ENCODE peak calls at places on chromosomes 11 and 22, in five cellular contexts. Y is stomach, F is A549, W is tibial nerve, N is esophagus muscularis mucosa. X is an unnamed sample.

GRCh38 chr22:24069721-24070120 is 58.6 kb downstream of the CABIN1 start:
- DNase-seq in Y (no peak), F (no peak), W (no peak), N (no peak), X (no peak)

GRCh38 chr11:6926208-6927029 is at the start of gene ZNF215:
- DNase-seq in Y (peak), F (peak), W (peak), N (no peak), X (peak)

GRCh38 chr11:75945925-75946324 is 130.9 kb downstream of the UVRAG start:
- DNase-seq in Y (no peak), F (no peak), W (no peak), N (no peak), X (no peak)

GRCh38 chr11:35343033-35343598 is 76.2 kb downstream of the SLC1A2 start:
- DNase-seq in Y (no peak), F (no peak), W (no peak), N (no peak), X (no peak)

GRCh38 chr11:118609380-118610219 is 2.2 kb downstream of the PHLDB1 start:
- DNase-seq in Y (peak), F (no peak), W (no peak), N (no peak), X (no peak)

GRCh38 chr22:22663861-22664800 is 19.7 kb downstream of the GGTLC2 start:
- DNase-seq in Y (no peak), F (no peak), W (no peak), N (no peak), X (no peak)

GRCh38 chr11:68206211-68206610 is 6.9 kb downstream of the KMT5B start:
- DNase-seq in Y (no peak), F (peak), W (no peak), N (no peak), X (peak)

GRCh38 chr11:64461081-64461480 is 102.1 kb downstream of the RPS6KA4 start:
- DNase-seq in Y (no peak), F (no peak), W (no peak), N (no peak), X (no peak)

GRCh38 chr22:50628543-50629134 is 687 bp upstream of the ARSA start:
- DNase-seq in Y (peak), F (no peak), W (no peak), N (no peak), X (no peak)

GRCh38 chr22:50626314-50626855 is 1.6 kb downstream of the ARSA start:
- DNase-seq in Y (peak), F (no peak), W (no peak), N (no peak), X (no peak)

GRCh38 chr22:50627452-50627913 is 469 bp downstream of the ARSA start:
- DNase-seq in Y (peak), F (peak), W (no peak), N (no peak), X (no peak)

GRCh38 chr22:50626856-50627451 is 998 bp downstream of the ARSA start:
- DNase-seq in Y (peak), F (no peak), W (no peak), N (no peak), X (no peak)

DNA sequence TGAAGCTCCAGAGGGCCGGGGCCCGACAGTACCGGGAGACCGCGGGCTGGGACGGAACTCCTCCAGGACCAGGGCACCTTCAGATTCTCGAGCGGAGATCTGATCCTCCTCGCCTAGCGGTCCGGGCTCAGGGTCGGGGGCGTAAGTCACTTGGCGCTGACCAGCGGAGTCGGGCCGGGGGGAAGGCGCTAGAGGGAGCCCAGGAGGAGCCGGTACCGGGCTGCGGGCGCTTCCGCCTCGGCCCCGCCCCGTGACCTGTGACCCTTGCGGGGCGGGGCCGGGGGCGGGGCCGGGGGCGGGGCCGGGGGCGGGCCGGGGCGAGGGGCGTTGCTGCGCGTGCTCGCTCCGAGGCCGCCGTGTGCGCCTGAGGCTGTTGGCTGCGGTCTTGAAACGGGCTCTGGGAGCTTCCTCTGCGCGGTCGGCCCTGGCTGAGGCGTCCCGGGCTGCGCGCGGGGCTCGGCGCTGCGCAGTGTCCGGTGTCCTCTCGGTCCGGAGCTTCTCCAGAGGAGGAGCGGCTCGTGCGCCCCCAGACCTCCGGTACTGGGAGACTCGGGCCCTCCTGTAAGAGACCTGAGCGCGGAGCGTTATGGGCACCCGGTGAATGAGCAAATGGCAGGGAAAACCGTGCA is at the start of gene ARSA:
- DNase-seq in Y (peak), F (peak), W (peak), N (no peak), X (no peak)
- TF ChIP-seq POLR2A in Y (no peak), F (peak), W (no peak), N (no peak), X (peak)

GRCh38 chr22:50562523-50563409 is at the start of gene SYCE3:
- DNase-seq in Y (peak), F (peak), W (peak), N (peak), X (peak)
- TF ChIP-seq POLR2A in Y (no peak), F (peak), W (peak), N (no peak), X (peak)

DNA sequence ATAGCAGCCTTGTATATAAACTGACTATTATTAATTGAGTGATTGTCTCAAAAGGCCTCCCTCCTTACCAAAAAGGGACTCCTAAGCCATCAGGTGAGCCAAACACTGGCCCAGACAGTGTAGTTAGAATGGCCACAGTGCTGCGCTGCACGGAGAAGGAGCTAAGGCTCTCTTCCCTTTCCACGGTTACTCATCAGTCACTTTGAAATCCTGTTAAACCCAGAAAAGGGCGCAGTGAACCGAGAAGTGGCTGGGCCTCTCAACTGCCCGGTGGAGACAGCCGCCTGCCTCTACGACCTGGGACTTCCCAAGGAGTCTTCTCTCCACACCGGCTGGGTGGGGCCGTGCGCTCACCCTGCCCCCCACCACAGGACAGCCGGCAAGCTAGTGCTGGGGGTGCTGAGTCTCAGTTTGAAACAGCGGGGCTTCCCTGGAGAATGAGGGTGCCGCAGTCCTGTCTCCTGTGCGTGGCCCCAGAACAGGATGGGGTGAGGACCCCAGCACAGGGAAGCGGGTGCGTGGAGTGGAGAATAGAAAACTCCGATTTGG is 1.3 kb downstream of the MYH9 start:
- DNase-seq in Y (no peak), F (peak), W (no peak), N (no peak), X (no peak)
- TF ChIP-seq POLR2A in Y (no peak), F (no peak), W (no peak), N (peak), X (no peak)

DNA sequence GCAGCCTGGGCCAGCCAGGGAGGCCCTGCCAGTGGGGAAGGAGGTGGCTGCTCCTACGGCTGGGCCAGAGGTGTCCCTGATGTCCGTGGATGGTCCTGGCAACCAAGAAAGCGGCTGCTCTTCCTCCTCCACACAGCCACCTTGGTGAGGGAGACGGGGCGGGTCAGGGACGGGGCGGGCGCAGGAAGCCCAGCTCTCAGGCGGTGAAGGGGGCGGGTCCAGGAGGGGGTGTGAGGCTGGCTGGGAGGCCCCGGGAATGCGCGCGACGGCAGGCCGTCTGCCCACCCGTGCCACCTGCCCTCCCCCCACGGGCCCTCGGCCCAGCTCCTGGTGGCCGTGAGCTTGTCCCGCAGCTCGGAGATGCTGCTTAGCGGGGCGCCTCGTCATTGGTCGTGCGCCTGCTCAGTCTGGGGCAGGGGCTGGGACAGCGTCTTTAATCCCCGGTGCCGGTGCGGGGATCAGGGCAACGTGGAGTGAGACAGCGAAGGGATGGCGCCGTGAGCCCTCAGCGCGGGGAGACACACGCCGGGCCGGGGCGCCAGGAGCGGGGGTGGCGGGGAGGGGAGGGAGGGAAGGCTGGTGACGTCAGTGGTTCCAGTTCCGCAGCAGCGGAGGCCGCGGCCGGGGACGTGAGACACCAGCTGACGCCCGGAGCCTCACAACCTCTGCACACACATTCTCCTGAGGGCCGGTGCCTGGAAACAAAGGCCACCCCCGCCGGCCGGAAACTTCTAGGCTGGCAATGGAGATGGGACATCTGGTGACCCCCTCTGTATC is 6.7 kb upstream of the BRSK2 start:
- DNase-seq in Y (peak), F (peak), W (peak), N (peak), X (peak)
- TF ChIP-seq POLR2A in Y (no peak), F (peak), W (no peak), N (no peak), X (peak)

GRCh38 chr22:42001706-42002105 is 3.1 kb downstream of the WBP2NL start:
- DNase-seq in Y (no peak), F (no peak), W (no peak), N (no peak), X (no peak)

GRCh38 chr22:42000466-42000865 is 1.9 kb downstream of the WBP2NL start:
- DNase-seq in Y (no peak), F (no peak), W (no peak), N (no peak), X (no peak)

GRCh38 chr22:41996826-41997225 is 1.8 kb upstream of the WBP2NL start:
- DNase-seq in Y (no peak), F (no peak), W (no peak), N (no peak), X (no peak)

GRCh38 chr22:42001127-42001526 is 2.5 kb downstream of the WBP2NL start:
- DNase-seq in Y (no peak), F (no peak), W (no peak), N (no peak), X (no peak)

DNA sequence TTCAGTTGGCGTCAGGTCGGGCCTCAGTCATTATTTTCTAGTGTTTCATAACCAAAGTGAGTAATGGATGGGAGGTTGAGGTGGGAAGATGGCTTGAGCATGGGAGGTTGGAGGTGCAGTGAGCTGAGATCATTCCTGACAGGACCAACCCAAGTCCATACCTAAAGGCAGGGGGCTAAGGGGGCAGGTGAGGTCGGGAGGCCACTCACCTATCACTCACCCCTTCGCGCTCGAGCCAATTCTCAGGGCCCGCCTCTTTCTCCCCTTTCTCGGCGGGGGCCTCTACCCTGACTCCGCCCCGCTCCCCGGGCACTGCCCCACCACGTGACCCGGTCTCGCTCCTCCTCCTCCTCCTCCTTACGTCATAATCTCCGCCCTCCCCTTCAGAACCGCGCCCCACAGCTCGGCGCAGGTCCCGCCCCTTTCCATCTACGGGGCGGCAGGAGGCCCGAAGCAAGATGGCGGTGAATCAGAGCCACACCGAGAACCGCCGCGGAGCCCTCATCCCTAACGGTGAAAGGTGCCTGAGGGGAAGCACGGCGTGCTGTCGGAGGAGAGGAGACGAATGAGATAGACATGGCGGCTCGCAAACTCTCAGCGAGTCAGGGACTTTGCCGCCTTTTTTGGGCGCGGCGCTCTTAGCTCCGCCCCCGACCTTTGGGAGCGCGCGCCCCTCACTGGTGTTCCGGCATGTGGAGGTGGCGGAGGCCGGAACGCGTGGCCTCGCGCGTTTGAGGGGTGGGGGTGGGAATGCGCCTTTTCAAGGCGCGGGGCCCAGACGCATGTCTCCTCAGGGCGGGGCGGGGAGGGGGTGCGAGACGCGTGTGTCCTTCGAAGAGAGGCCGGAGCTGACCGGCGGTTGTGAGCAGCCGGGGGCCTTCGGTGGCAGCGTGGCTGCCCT is at the start of gene WBP2NL:
- DNase-seq in Y (peak), F (peak), W (peak), N (no peak), X (no peak)
- TF ChIP-seq POLR2A in Y (no peak), F (peak), W (peak), N (no peak), X (no peak)

GRCh38 chr11:95150977-95151684 is 61.5 kb downstream of the ENDOD1 start:
- DNase-seq in Y (peak), F (peak), W (peak), N (peak), X (no peak)
- TF ChIP-seq POLR2A in Y (no peak), F (peak), W (peak), N (peak), X (no peak)

DNA sequence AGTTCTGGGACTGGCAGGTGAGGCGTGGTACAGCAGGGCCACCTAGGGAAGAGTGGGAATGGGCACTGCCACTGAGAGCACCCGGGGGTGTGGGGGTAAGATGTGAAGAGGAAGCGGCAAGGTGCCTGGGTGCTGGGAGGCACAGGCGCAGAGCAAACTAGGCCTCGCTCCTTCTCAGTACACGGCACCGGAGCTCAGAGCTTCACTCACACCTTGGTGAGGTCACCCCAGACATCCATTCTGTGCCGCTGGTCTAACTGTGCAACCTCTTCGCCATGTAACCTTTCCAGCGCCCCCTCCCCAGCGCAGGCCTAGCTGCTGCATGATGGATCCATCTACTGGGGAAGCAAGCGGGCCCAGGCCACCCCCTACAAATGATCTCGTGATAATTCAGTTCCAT is 1475.0 kb downstream of the TBC1D22A start:
- DNase-seq in Y (peak), F (no peak), W (no peak), N (no peak), X (no peak)
- TF ChIP-seq POLR2A in Y (no peak), F (no peak), W (no peak), N (no peak), X (no peak)

X was measured in H54.